ENCODE peak calls at places on chromosome 9, in four cellular contexts. E is CD4-positive, alpha-beta T cell; J is IMR-90; T is A549. I is an unnamed sample.

GRCh38 chr9:97808415-97808814 is 44.6 kb upstream of the FOXE1 start:
- DNase-seq in E (no peak), J (no peak), T (no peak), I (no peak)

GRCh38 chr9:31393240-31393639 is 991.2 kb upstream of the ACO1 start:
- DNase-seq in E (no peak), J (no peak), T (no peak), I (no peak)

GRCh38 chr9:17926246-17926645 is 347.4 kb downstream of the SH3GL2 start:
- DNase-seq in E (no peak), J (no peak), T (no peak), I (no peak)

GRCh38 chr9:8802242-8802641 is 1002.7 kb upstream of the DMAC1 start:
- DNase-seq in E (no peak), J (no peak), T (no peak), I (no peak)

GRCh38 chr9:133585481-133586367 is 23.5 kb downstream of the FAM163B start:
- DNase-seq in E (no peak), J (no peak), T (no peak), I (no peak)

GRCh38 chr9:127979333-127980055 is 1.3 kb downstream of the EEIG1 start:
- DNase-seq in E (no peak), J (peak; percentile 29), T (peak; percentile 54), I (no peak)

GRCh38 chr9:133787749-133788015 is 49.5 kb upstream of the SARDH start:
- DNase-seq in E (no peak), J (no peak), T (no peak), I (no peak)

GRCh38 chr9:34957492-34958410 is at the start of gene PHF24:
- DNase-seq in E (no peak), J (no peak), T (no peak), I (no peak)

GRCh38 chr9:35000535-35001284 is 11.2 kb downstream of the DNAJB5 start:
- DNase-seq in E (no peak), J (peak; percentile 70), T (peak; percentile 31), I (peak; percentile 67)

GRCh38 chr9:128333368-128333969 is 6.9 kb upstream of the SLC27A4 start:
- DNase-seq in E (no peak), J (no peak), T (no peak), I (no peak)

GRCh38 chr9:129455151-129455995 is 165.5 kb downstream of the C9orf50 start:
- DNase-seq in E (no peak), J (no peak), T (no peak), I (no peak)

GRCh38 chr9:133163559-133164208 is at the start of gene GBGT1:
- DNase-seq in E (no peak), J (no peak), T (no peak), I (no peak)

GRCh38 chr9:114388764-114389375 is 1.1 kb upstream of the AKNA start:
- DNase-seq in E (no peak), J (no peak), T (no peak), I (no peak)

GRCh38 chr9:89666950-89667349 is 62.1 kb downstream of the GADD45G start:
- DNase-seq in E (no peak), J (no peak), T (no peak), I (no peak)

GRCh38 chr9:121773286-121773953 is 122.0 kb downstream of the DAB2IP start:
- DNase-seq in E (peak; percentile 0), J (no peak), T (no peak), I (no peak)

GRCh38 chr9:121634800-121635261 is 16.6 kb upstream of the DAB2IP start:
- DNase-seq in E (no peak), J (peak; percentile 13), T (peak; percentile 46), I (no peak)

GRCh38 chr9:79629721-79630120 is 58.0 kb downstream of the TLE4 start:
- DNase-seq in E (no peak), J (no peak), T (no peak), I (no peak)

GRCh38 chr9:97766092-97766491 is 69.0 kb upstream of the XPA start:
- DNase-seq in E (no peak), J (peak; percentile 72), T (no peak), I (no peak)

GRCh38 chr9:127444921-127445850 is 6.0 kb downstream of the RPL12 start:
- DNase-seq in E (no peak), J (peak; percentile 44), T (peak; percentile 55), I (no peak)

GRCh38 chr9:95907794-95908193 is 32.3 kb downstream of the ERCC6L2 start:
- DNase-seq in E (no peak), J (no peak), T (no peak), I (no peak)

GRCh38 chr9:8287970-8288369 is 488.4 kb upstream of the DMAC1 start:
- DNase-seq in E (no peak), J (no peak), T (no peak), I (no peak)

GRCh38 chr9:37030591-37030939 is 3.5 kb downstream of the PAX5 start:
- DNase-seq in E (no peak), J (no peak), T (no peak), I (no peak)

GRCh38 chr9:123725389-123725788 is 204.5 kb downstream of the DENND1A start:
- DNase-seq in E (no peak), J (peak; percentile 13), T (no peak), I (no peak)

GRCh38 chr9:120388000-120388855 is 191.7 kb downstream of the CDK5RAP2 start:
- DNase-seq in E (no peak), J (no peak), T (no peak), I (no peak)

GRCh38 chr9:107425110-107426025 is 64.2 kb downstream of the KLF4 start:
- DNase-seq in E (peak; percentile 6), J (peak; percentile 19), T (peak; percentile 72), I (no peak)

GRCh38 chr9:86359480-86359879 is 5.3 kb upstream of the TUT7 start:
- DNase-seq in E (no peak), J (no peak), T (no peak), I (no peak)

GRCh38 chr9:37936965-37937364 is 33.0 kb upstream of the SLC25A51 start:
- DNase-seq in E (no peak), J (peak; percentile 90), T (no peak), I (no peak)

GRCh38 chr9:84349706-84350105 is 9.1 kb upstream of the SLC28A3 start:
- DNase-seq in E (no peak), J (no peak), T (no peak), I (peak; percentile 39)

GRCh38 chr9:113222482-113222841 is 1.1 kb downstream of the SLC31A1 start:
- DNase-seq in E (no peak), J (peak; percentile 22), T (no peak), I (no peak)

GRCh38 chr9:72691671-72692070 is 170.3 kb downstream of the TMC1 start:
- DNase-seq in E (no peak), J (no peak), T (no peak), I (no peak)

GRCh38 chr9:34046784-34047379 is 1.8 kb downstream of the UBAP2 start:
- DNase-seq in E (no peak), J (peak; percentile 10), T (no peak), I (peak; percentile 22)

GRCh38 chr9:37036237-37037136 is 2.4 kb upstream of the PAX5 start:
- DNase-seq in E (no peak), J (peak; percentile 12), T (no peak), I (no peak)

GRCh38 chr9:109020982-109021511 is 7.7 kb upstream of the CTNNAL1 start:
- DNase-seq in E (no peak), J (no peak), T (no peak), I (no peak)

GRCh38 chr9:21996438-21996837 is 1.8 kb downstream of the CDKN2B-AS1 start:
- DNase-seq in E (no peak), J (no peak), T (no peak), I (no peak)

GRCh38 chr9:21994996-21995651 is 533 bp downstream of the CDKN2B-AS1 start:
- DNase-seq in E (peak; percentile 64), J (peak; percentile 69), T (no peak), I (no peak)

GRCh38 chr9:21996858-21997257 is 2.3 kb downstream of the CDKN2B-AS1 start:
- DNase-seq in E (no peak), J (no peak), T (no peak), I (no peak)

GRCh38 chr9:21994526-21994995 is at the start of gene CDKN2B-AS1:
- DNase-seq in E (no peak), J (peak; percentile 76), T (no peak), I (no peak)

DNA sequence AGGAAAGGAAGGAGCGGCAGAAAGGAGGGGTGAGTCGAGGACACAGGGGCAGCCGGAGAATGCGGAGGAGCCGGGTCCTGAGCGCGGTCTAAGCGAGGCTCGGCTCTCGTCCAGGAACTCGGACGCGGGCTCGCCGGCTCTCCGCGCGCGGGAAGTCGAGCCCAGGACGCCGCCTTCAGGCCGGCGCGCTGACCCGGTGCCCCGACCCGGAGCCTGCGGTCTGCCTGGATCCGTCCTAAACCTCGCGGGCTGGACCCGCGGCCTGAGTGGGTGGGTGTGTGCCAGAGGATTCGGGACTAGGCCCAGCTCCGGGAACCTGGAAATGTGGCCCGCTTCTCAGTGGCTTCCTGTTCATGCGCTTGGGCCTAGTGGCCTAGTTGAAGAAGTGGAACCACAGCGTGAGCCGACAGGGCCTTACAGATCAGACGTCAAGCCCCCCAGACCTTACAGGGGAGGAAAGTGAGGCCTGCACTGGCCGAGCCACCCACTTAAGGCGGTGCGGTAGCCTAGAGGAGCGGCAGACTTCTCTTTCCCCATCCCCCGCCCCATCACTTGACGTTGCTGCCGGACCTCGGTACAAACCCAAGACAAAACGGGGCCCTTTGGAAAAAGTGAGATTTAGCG is 1.2 kb downstream of the CDKN2B-AS1 start:
- DNase-seq in E (no peak), J (peak; percentile 55), T (no peak), I (no peak)
- H3K27ac ChIP-seq in E (no peak overlapping the region), J (peak overlapping the region; percentile 90), T (no peak overlapping the region), I (peak overlapping the region; percentile 66)

DNA sequence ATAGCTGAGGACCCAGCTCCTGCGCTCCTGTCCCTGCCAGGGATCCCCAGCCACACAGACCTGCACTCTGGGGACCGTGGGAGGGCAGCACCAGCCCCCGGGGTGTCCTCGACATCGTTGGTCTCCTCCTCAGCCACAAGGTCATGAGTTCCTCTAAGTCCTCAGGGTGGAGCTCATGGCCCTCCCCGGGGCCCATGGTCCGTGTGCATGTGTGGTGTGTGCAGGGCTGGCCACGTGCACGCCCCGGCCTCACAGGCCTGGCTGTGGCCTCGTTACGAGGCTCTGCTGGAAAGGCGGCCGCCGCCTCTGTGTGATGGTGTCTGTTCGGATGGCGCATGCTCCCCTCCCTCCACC is 16.1 kb upstream of the AJM1 start:
- DNase-seq in E (no peak), J (no peak), T (no peak), I (no peak)
- H3K27ac ChIP-seq in E (no peak overlapping the region), J (no peak overlapping the region), T (no peak overlapping the region), I (no peak overlapping the region)

GRCh38 chr9:16121593-16121992 is 568.8 kb downstream of the CCDC171 start:
- DNase-seq in E (no peak), J (peak; percentile 56), T (no peak), I (no peak)
- H3K27ac ChIP-seq in E (no peak overlapping the region), J (no peak overlapping the region), T (no peak overlapping the region), I (no peak overlapping the region)

GRCh38 chr9:13786131-13786530 is 506.6 kb upstream of the MPDZ start:
- DNase-seq in E (no peak), J (peak; percentile 30), T (no peak), I (no peak)
- H3K27ac ChIP-seq in E (no peak overlapping the region), J (no peak overlapping the region), T (no peak overlapping the region), I (no peak overlapping the region)

I was measured in epithelial cell of prostate.